ENCODE peak calls at places on chromosomes 1 and 21, in eight cellular contexts. W, J, C, X, S, K, I and R are unnamed samples.
A peak's percentile ranks its signal among the peaks of the same experiment; 100 is the strongest.

GRCh38 chr1:25680701-25681100 is 64.1 kb downstream of the MAN1C1 start:
- DNase-seq in W (no peak), J (no peak), C (no peak), X (no peak), S (no peak), K (no peak), I (no peak), R (no peak)

GRCh38 chr21:44094832-44095231 is 12.4 kb upstream of the PWP2 start:
- DNase-seq in W (no peak), J (no peak), C (no peak), X (no peak), S (no peak), K (no peak), I (no peak), R (no peak)

GRCh38 chr1:77316006-77316405 is 34.2 kb downstream of the AK5 start:
- DNase-seq in W (no peak), J (no peak), C (no peak), X (no peak), S (no peak), K (no peak), I (peak; percentile 7), R (no peak)

GRCh38 chr1:28359592-28360239 is 9.8 kb upstream of the PHACTR4 start:
- DNase-seq in W (peak; percentile 81), J (peak; percentile 66), C (peak; percentile 71), X (peak; percentile 74), S (peak; percentile 72), K (peak; percentile 40), I (peak; percentile 69), R (peak; percentile 67)

GRCh38 chr1:61184035-61184713 is 101.8 kb downstream of the NFIA start:
- DNase-seq in W (peak; percentile 95), J (peak; percentile 95), C (no peak), X (no peak), S (no peak), K (no peak), I (peak; percentile 94), R (no peak)

GRCh38 chr1:75083223-75083622 is 51.0 kb upstream of the LHX8 start:
- DNase-seq in W (no peak), J (no peak), C (no peak), X (no peak), S (no peak), K (no peak), I (no peak), R (no peak)

GRCh38 chr1:182700351-182700709 is 15.9 kb upstream of the RGS8 start:
- DNase-seq in W (no peak), J (no peak), C (no peak), X (no peak), S (no peak), K (no peak), I (no peak), R (no peak)

GRCh38 chr1:34879230-34879629 is 19.7 kb upstream of the SMIM12 start:
- DNase-seq in W (no peak), J (no peak), C (no peak), X (no peak), S (no peak), K (no peak), I (no peak), R (no peak)

GRCh38 chr1:89995595-89996397 is 886 bp downstream of the ZNF326 start:
- DNase-seq in W (no peak), J (no peak), C (no peak), X (no peak), S (no peak), K (peak; percentile 4), I (peak; percentile 52), R (no peak)

GRCh38 chr1:186828612-186829542 is at the start of gene PLA2G4A:
- DNase-seq in W (peak; percentile 59), J (no peak), C (no peak), X (no peak), S (peak; percentile 14), K (peak; percentile 49), I (peak; percentile 82), R (no peak)

GRCh38 chr1:210298296-210298695 is 30.4 kb upstream of the HHAT start:
- DNase-seq in W (no peak), J (no peak), C (no peak), X (no peak), S (no peak), K (no peak), I (no peak), R (no peak)

GRCh38 chr1:237187854-237188253 is 145.9 kb downstream of the RYR2 start:
- DNase-seq in W (no peak), J (no peak), C (no peak), X (no peak), S (no peak), K (no peak), I (no peak), R (no peak)

GRCh38 chr1:168803696-168804510 is 74.9 kb upstream of the DPT start:
- DNase-seq in W (no peak), J (peak; percentile 40), C (no peak), X (no peak), S (no peak), K (no peak), I (no peak), R (no peak)